ENCODE peak calls at places on chromosome 1, in seven cellular contexts. Y is tibial artery; R is sigmoid colon; M is LNCaP clone FGC; W is fibroblast of lung; P is CD4-positive, alpha-beta T cell; I is right lobe of liver. T is an unnamed sample.
A peak's percentile ranks its signal among the peaks of the same experiment; 100 is the strongest.

GRCh38 chr1:231753313-231753712 is 126.7 kb downstream of the DISC1 start:
- DNase-seq in Y (no peak), R (no peak), M (no peak), W (no peak), P (no peak), I (no peak), T (no peak)

GRCh38 chr1:45410850-45411509 is 70.7 kb upstream of the MUTYH start:
- DNase-seq in Y (no peak), R (no peak), M (no peak), W (peak; percentile 12), P (no peak), I (no peak), T (no peak)

GRCh38 chr1:95309031-95309459 is 75.0 kb downstream of the RWDD3 start:
- DNase-seq in Y (no peak), R (no peak), M (peak; percentile 14), W (peak; percentile 67), P (no peak), I (no peak), T (peak; percentile 24)

GRCh38 chr1:221520250-221520649 is 221.6 kb downstream of the DUSP10 start:
- DNase-seq in Y (no peak), R (no peak), M (no peak), W (no peak), P (no peak), I (no peak), T (no peak)

GRCh38 chr1:162020145-162020544 is 3.5 kb downstream of the OLFML2B start:
- DNase-seq in Y (no peak), R (no peak), M (peak; percentile 21), W (peak; percentile 56), P (no peak), I (no peak), T (no peak)

GRCh38 chr1:216750031-216750627 is 26.9 kb upstream of the ESRRG start:
- DNase-seq in Y (no peak), R (no peak), M (no peak), W (peak; percentile 78), P (no peak), I (no peak), T (peak; percentile 19)

GRCh38 chr1:54403808-54404261 is 2.4 kb downstream of the SSBP3 start:
- DNase-seq in Y (no peak), R (no peak), M (no peak), W (peak; percentile 60), P (no peak), I (no peak), T (no peak)

GRCh38 chr1:2639607-2640521 is 7.0 kb upstream of the MMEL1 start:
- DNase-seq in Y (no peak), R (no peak), M (no peak), W (no peak), P (no peak), I (no peak), T (no peak)

GRCh38 chr1:181469829-181470228 is 13.5 kb upstream of the CACNA1E start:
- DNase-seq in Y (no peak), R (no peak), M (no peak), W (peak; percentile 45), P (no peak), I (no peak), T (no peak)

GRCh38 chr1:220526294-220526693 is 1.6 kb upstream of the MARK1 start:
- DNase-seq in Y (no peak), R (no peak), M (no peak), W (peak; percentile 4), P (no peak), I (no peak), T (no peak)

GRCh38 chr1:93967276-93967675 is 58.0 kb upstream of the GCLM start:
- DNase-seq in Y (no peak), R (no peak), M (no peak), W (no peak), P (no peak), I (no peak), T (no peak)

DNA sequence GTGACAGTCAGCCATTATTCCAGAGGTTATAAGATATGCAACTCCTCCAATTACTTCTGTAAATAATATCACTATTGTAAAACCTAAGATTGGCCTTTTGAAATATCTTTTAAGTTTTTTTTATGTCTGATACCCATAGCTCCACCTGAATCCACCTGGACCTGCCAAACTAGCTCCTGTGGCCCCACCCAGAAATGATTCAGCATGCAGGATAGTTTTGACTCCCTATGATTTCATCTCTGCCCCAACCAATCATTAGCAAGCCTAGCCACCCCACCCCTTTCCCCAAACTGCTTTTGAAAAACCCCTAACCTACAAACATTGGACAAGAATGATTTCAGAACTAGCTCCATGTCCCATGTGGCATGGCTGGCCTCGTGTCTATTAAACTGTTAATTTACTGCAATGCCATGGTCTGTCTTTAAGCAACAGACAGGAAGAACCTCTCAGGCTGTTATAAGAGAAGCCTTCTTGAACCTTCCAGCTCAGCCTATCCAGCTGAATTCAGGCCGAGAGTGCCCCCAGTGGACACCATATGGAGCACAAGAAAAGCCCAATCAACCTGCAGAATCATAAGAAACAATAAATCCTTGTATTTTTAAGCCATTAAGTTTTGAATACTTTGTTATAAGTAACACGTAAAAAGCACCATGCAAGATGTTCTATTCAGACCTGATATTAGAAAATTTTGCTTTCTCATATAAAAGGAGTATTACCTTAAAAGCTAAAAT is 263.0 kb upstream of the ZRANB2 start:
- DNase-seq in Y (no peak), R (no peak), M (no peak), W (no peak), P (no peak), I (no peak), T (no peak)
- TF ChIP-seq CTCF in Y (no peak), R (no peak), M (no peak), W (no peak), P (no peak), I (no peak), T (peak; percentile 18)

DNA sequence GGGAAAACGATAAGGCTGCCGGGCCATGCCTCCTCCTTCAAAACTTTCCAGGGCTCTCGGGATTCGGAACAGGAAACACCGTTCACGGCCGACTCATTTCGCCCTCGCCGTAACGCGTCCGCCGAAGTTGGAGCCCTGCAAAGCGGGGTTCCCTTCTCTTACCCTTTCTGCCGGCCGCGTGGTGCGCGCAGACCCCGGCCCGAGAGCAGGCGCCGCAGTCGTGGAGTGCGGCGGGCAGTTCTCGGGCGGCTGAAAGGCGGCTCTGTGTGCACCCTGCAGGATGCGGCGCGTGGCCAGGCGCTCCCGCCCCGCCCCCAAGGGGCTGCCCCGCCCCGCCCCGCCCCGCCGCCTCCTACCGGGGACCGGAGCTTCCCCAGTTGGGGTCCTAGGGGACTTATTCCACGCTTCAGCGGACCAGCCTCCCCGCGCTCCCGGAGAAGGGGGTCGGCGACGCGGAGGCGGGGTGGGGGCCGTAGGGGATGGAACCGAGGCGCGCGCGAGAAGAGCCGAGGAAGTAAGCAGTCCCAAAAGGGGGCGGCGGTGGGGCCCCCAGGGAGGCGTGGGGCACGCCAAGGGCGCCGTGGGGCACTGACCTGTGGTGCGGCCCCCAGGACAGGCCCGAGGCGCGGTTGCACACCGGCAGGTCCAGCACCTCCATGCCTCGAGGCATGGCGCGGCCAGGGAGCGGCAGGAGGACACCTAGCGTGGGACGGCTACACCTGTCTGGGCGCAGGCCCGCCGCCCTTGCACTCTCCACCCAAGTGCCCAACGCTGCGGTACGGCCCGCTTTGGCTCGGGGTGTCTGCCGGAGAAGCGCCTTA is at the start of gene MCOLN2:
- DNase-seq in Y (no peak), R (no peak), M (no peak), W (peak; percentile 12), P (peak; percentile 25), I (peak; percentile 52), T (peak; percentile 34)
- TF ChIP-seq CTCF in Y (no peak), R (no peak), M (peak; percentile 17), W (no peak), P (no peak), I (no peak), T (peak; percentile 8)

GRCh38 chr1:165537351-165538107 is 6.3 kb upstream of the LRRC52 start:
- DNase-seq in Y (no peak), R (no peak), M (no peak), W (no peak), P (no peak), I (no peak), T (no peak)

GRCh38 chr1:165531021-165531420 is 12.8 kb upstream of the LRRC52 start:
- DNase-seq in Y (no peak), R (no peak), M (peak; percentile 32), W (no peak), P (no peak), I (peak; percentile 24), T (no peak)

GRCh38 chr1:165532053-165532452 is 11.7 kb upstream of the LRRC52 start:
- DNase-seq in Y (no peak), R (no peak), M (no peak), W (no peak), P (no peak), I (no peak), T (no peak)

GRCh38 chr1:165536016-165536415 is 7.8 kb upstream of the LRRC52 start:
- DNase-seq in Y (no peak), R (no peak), M (no peak), W (no peak), P (no peak), I (no peak), T (no peak)

DNA sequence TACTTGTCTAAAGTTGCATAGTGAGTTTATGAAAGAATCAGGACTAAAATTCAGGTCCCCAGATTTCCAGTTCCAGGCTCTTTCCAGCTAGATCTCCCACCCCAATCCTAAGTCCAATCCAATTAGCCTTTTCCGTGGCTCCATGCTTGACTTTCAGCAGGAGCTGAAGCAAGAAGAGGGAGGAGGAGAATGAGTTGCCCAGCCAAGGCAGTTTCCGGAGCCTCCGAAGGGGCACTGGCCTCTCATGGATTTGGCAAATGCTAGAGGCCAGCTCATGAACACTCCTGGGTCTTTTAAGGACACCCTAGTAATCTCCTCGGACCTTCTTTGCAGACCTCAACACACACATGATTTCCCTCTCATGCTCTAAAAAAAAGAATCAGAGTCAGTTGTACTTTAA is 10.5 kb upstream of the LRRC52 start:
- DNase-seq in Y (no peak), R (no peak), M (no peak), W (no peak), P (no peak), I (no peak), T (no peak)
- TF ChIP-seq CTCF in Y (no peak), R (no peak), M (no peak), W (no peak), P (no peak), I (no peak), T (no peak)

GRCh38 chr1:12620142-12620865 is 2.3 kb upstream of the DHRS3 start:
- DNase-seq in Y (no peak), R (no peak), M (no peak), W (no peak), P (no peak), I (no peak), T (no peak)
- TF ChIP-seq CTCF in Y (no peak), R (no peak), M (no peak), W (no peak), P (peak; percentile 61), I (no peak), T (no peak)